ENCODE peak calls at places on chromosomes 3 and 15, in four cellular contexts. A is cardiac muscle cell, G is fibroblast of lung, M is AG04449. Z is an unnamed sample.

GRCh38 chr15:70698991-70699390 is 64.4 kb downstream of the UACA start:
- DNase-seq in G (no peak), M (no peak), A (no peak), Z (no peak)

GRCh38 chr3:189272500-189273119 is 100.8 kb downstream of the TPRG1 start:
- DNase-seq in M (no peak), A (peak), G (peak), Z (no peak)

GRCh38 chr15:40047413-40048154 is 8.6 kb upstream of the SRP14 start:
- DNase-seq in A (no peak), M (no peak), G (peak), Z (no peak)

GRCh38 chr3:170864525-170865208 is 5.3 kb downstream of the RPL22L1 start:
- DNase-seq in M (no peak), G (peak), A (no peak), Z (no peak)

GRCh38 chr3:153980252-153980590 is 141.0 kb upstream of the ARHGEF26 start:
- DNase-seq in A (no peak), M (no peak), G (no peak), Z (no peak)

GRCh38 chr3:64518950-64519349 is 168.8 kb downstream of the ADAMTS9 start:
- DNase-seq in G (no peak), A (no peak), M (peak), Z (no peak)

GRCh38 chr3:131899021-131899420 is 135.8 kb downstream of the CPNE4 start:
- DNase-seq in A (no peak), G (no peak), M (no peak), Z (no peak)

GRCh38 chr3:196388946-196389345 is 43.3 kb downstream of the UBXN7 start:
- DNase-seq in A (no peak), M (no peak), G (peak), Z (no peak)

GRCh38 chr3:82087958-82088357 is 326.5 kb upstream of the GBE1 start:
- DNase-seq in G (peak), M (peak), A (no peak), Z (no peak)

GRCh38 chr3:58111513-58112184 is 99.1 kb downstream of the DNASE1L3 start:
- DNase-seq in A (no peak), G (no peak), M (no peak), Z (no peak)

GRCh38 chr3:176867681-176868663 is 329.3 kb downstream of the TBL1XR1 start:
- DNase-seq in M (no peak), G (no peak), A (no peak), Z (no peak)

GRCh38 chr15:25830844-25831443 is 32.2 kb downstream of the ATP10A start:
- DNase-seq in A (no peak), G (peak), M (peak), Z (peak)

GRCh38 chr15:25742008-25742407 is 121.1 kb downstream of the ATP10A start:
- DNase-seq in G (no peak), M (no peak), A (no peak), Z (no peak)

GRCh38 chr15:100601158-100601557 is 826 bp downstream of the LINS1 start:
- DNase-seq in G (no peak), M (no peak), A (peak), Z (no peak)

GRCh38 chr15:33569036-33569435 is 258.3 kb downstream of the RYR3 start:
- DNase-seq in M (no peak), G (no peak), A (no peak), Z (no peak)

GRCh38 chr3:129326138-129326537 is 47.5 kb downstream of the HMCES start:
- DNase-seq in M (no peak), G (no peak), A (no peak), Z (no peak)

GRCh38 chr3:29335438-29335837 is 54.6 kb downstream of the RBMS3 start:
- DNase-seq in A (peak), M (peak), G (peak), Z (peak)

GRCh38 chr3:95356764-95357501 is 1294.1 kb downstream of the NSUN3 start:
- DNase-seq in G (no peak), A (no peak), M (no peak), Z (no peak)

GRCh38 chr15:66803182-66803729 is 101.2 kb downstream of the SMAD6 start:
- DNase-seq in A (peak), G (peak), M (peak), Z (peak)

GRCh38 chr3:29281265-29282228 is 676 bp downstream of the RBMS3 start:
- DNase-seq in A (peak), G (peak), M (no peak), Z (no peak)

GRCh38 chr3:126924458-126924857 is 58.5 kb upstream of the PLXNA1 start:
- DNase-seq in A (no peak), M (no peak), G (no peak), Z (no peak)

GRCh38 chr3:185537369-185537970 is 14.9 kb downstream of the LIPH start:
- DNase-seq in A (no peak), M (peak), G (peak), Z (peak)

GRCh38 chr3:127212711-127213110 is 19.8 kb downstream of the PRR23E start:
- DNase-seq in G (no peak), A (no peak), M (no peak), Z (no peak)

GRCh38 chr3:18223591-18224338 is 201.4 kb downstream of the SATB1 start:
- DNase-seq in A (no peak), M (no peak), G (no peak), Z (no peak)

GRCh38 chr15:79779739-79780138 is 117.1 kb downstream of the MTHFS start:
- DNase-seq in M (no peak), A (no peak), G (no peak), Z (no peak)

GRCh38 chr3:63914312-63914711 is 2.1 kb upstream of the SCAANT1 start:
- DNase-seq in G (peak), A (no peak), M (no peak), Z (no peak)

GRCh38 chr3:52351762-52352055 is 35.6 kb downstream of the DNAH1 start:
- DNase-seq in G (no peak), M (no peak), A (no peak), Z (no peak)

GRCh38 chr3:115518100-115518852 is 105.0 kb upstream of the GAP43 start:
- DNase-seq in A (peak), G (peak), M (peak), Z (peak)

GRCh38 chr15:97037080-97037479 is 706.6 kb downstream of the NR2F2 start:
- DNase-seq in M (no peak), A (no peak), G (peak), Z (no peak)

GRCh38 chr15:38895326-38896282 is 331.0 kb upstream of the RASGRP1 start:
- DNase-seq in M (peak), G (peak), A (no peak), Z (peak)

GRCh38 chr3:187773233-187773962 is 28.1 kb upstream of the BCL6 start:
- DNase-seq in G (no peak), A (no peak), M (no peak), Z (no peak)

GRCh38 chr3:21330293-21330692 is 420.7 kb downstream of the ZNF385D start:
- DNase-seq in A (no peak), M (no peak), G (peak), Z (no peak)

GRCh38 chr3:79765854-79766253 is 1.9 kb downstream of the ROBO1 start:
- DNase-seq in M (no peak), G (no peak), A (no peak), Z (no peak)

GRCh38 chr3:138399766-138400165 is 34.6 kb upstream of the ESYT3 start:
- DNase-seq in M (no peak), G (no peak), A (no peak), Z (no peak)

GRCh38 chr3:13455644-13456043 is 24.5 kb upstream of the HDAC11 start:
- DNase-seq in A (no peak), M (no peak), G (no peak), Z (no peak)

GRCh38 chr3:13452490-13453335 is 27.4 kb upstream of the HDAC11 start:
- DNase-seq in A (peak), G (peak), M (no peak), Z (no peak)

GRCh38 chr3:13451301-13451673 is 28.8 kb upstream of the HDAC11 start:
- DNase-seq in G (no peak), A (no peak), M (no peak), Z (no peak)
- H3K4me3 ChIP-seq in G (peak), A (peak), M (peak), Z (peak)

GRCh38 chr3:11382146-11382545 is 109.9 kb downstream of the ATG7 start:
- DNase-seq in M (no peak), G (no peak), A (no peak), Z (no peak)

GRCh38 chr3:11381563-11381962 is 109.4 kb downstream of the ATG7 start:
- DNase-seq in M (no peak), A (no peak), G (peak), Z (no peak)

GRCh38 chr3:11379824-11380281 is 107.7 kb downstream of the ATG7 start:
- DNase-seq in G (peak), M (no peak), A (no peak), Z (no peak)

GRCh38 chr3:11379238-11379823 is 107.1 kb downstream of the ATG7 start:
- DNase-seq in A (peak), G (peak), M (no peak), Z (peak)

GRCh38 chr3:11380314-11380713 is 108.1 kb downstream of the ATG7 start:
- DNase-seq in G (peak), M (no peak), A (peak), Z (no peak)
- H3K4me3 ChIP-seq in G (peak), M (no peak), A (no peak), Z (no peak)

GRCh38 chr15:91909111-91909510 is 55.6 kb downstream of the SLCO3A1 start:
- DNase-seq in G (no peak), M (no peak), A (no peak), Z (no peak)

GRCh38 chr15:91909574-91909973 is 56.1 kb downstream of the SLCO3A1 start:
- DNase-seq in A (no peak), G (no peak), M (no peak), Z (no peak)

GRCh38 chr15:91912336-91912735 is 58.8 kb downstream of the SLCO3A1 start:
- DNase-seq in G (no peak), M (no peak), A (no peak), Z (no peak)

GRCh38 chr15:91908401-91908800 is 54.9 kb downstream of the SLCO3A1 start:
- DNase-seq in M (no peak), G (peak), A (no peak), Z (no peak)

DNA sequence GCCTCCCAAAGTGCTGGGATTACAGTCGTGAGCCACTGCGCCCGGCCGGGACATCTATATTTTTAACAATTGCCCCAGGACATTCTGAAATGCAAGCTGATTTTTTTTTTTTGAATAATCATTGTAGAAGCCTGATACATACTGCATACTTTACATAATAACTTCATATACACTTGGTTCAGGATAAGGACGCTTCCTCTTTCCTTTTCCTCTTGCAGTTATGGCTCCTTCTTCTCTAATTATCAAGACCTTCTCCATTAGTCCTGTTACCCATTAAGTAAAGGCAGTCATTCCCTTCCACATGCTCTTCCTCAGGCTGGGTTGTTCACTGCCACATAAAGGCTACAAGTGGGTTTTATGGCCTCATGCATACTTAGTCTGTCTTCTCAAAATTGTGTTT is 58.4 kb downstream of the SLCO3A1 start:
- DNase-seq in M (no peak), A (no peak), G (no peak), Z (no peak)
- H3K4me3 ChIP-seq in M (no peak), A (no peak), G (no peak), Z (no peak)

GRCh38 chr3:142447308-142447851 is 457 bp downstream of the XRN1 start:
- DNase-seq in A (peak), G (peak), M (no peak), Z (peak)

GRCh38 chr3:142444343-142444742 is 3.5 kb downstream of the XRN1 start:
- DNase-seq in M (no peak), A (no peak), G (no peak), Z (no peak)

GRCh38 chr3:142448424-142448823 is 587 bp upstream of the XRN1 start:
- DNase-seq in A (no peak), M (no peak), G (no peak), Z (no peak)

GRCh38 chr3:142447852-142448315 is at the start of gene XRN1:
- DNase-seq in M (peak), G (peak), A (peak), Z (peak)

GRCh38 chr3:142445816-142446254 is 2.0 kb downstream of the XRN1 start:
- DNase-seq in G (peak), A (no peak), M (no peak), Z (no peak)
- H3K4me3 ChIP-seq in G (peak), A (peak), M (no peak), Z (peak)